ENCODE peak calls at places on chromosomes 12 and 14, in seven cellular contexts. One of them, this sample, is unnamed.

GRCh38 chr12:4664111-4664510 is 15.2 kb downstream of the NDUFA9 start:
- DNase-seq in activated CD4-positive, CD25-positive, alpha-beta regulatory T cell: no peak
- DNase-seq in SW 1271: peak; percentile 68
- DNase-seq in left cardiac atrium: no peak
- DNase-seq in adipocyte: peak; percentile 69
- DNase-seq in caudate nucleus: no peak
- DNase-seq in colonic mucosa: no peak
- DNase-seq in this sample: no peak

GRCh38 chr12:15774819-15775218 is 14.4 kb downstream of the EPS8 start:
- DNase-seq in left cardiac atrium: no peak
- DNase-seq in adipocyte: peak; percentile 87
- DNase-seq in SW 1271: no peak
- DNase-seq in colonic mucosa: no peak
- DNase-seq in caudate nucleus: no peak
- DNase-seq in activated CD4-positive, CD25-positive, alpha-beta regulatory T cell: no peak
- DNase-seq in this sample: no peak

GRCh38 chr12:121033625-121034349 is 5.3 kb downstream of the OASL start:
- DNase-seq in left cardiac atrium: no peak
- DNase-seq in SW 1271: peak; percentile 81
- DNase-seq in caudate nucleus: no peak
- DNase-seq in colonic mucosa: no peak
- DNase-seq in activated CD4-positive, CD25-positive, alpha-beta regulatory T cell: peak; percentile 21
- DNase-seq in adipocyte: peak; percentile 21
- DNase-seq in this sample: peak; percentile 26

GRCh38 chr12:3122841-3123678 is 45.9 kb downstream of the TSPAN9 start:
- DNase-seq in adipocyte: peak; percentile 82
- DNase-seq in caudate nucleus: no peak
- DNase-seq in colonic mucosa: no peak
- DNase-seq in SW 1271: no peak
- DNase-seq in left cardiac atrium: peak; percentile 82
- DNase-seq in activated CD4-positive, CD25-positive, alpha-beta regulatory T cell: no peak
- DNase-seq in this sample: no peak

GRCh38 chr14:95664046-95664445 is 22.2 kb upstream of the TCL1B start:
- DNase-seq in left cardiac atrium: no peak
- DNase-seq in SW 1271: no peak
- DNase-seq in adipocyte: no peak
- DNase-seq in colonic mucosa: no peak
- DNase-seq in activated CD4-positive, CD25-positive, alpha-beta regulatory T cell: no peak
- DNase-seq in caudate nucleus: no peak
- DNase-seq in this sample: no peak

GRCh38 chr12:54270345-54270744 is 9.6 kb downstream of the CBX5 start:
- DNase-seq in colonic mucosa: no peak
- DNase-seq in activated CD4-positive, CD25-positive, alpha-beta regulatory T cell: no peak
- DNase-seq in caudate nucleus: no peak
- DNase-seq in adipocyte: no peak
- DNase-seq in left cardiac atrium: no peak
- DNase-seq in SW 1271: no peak
- DNase-seq in this sample: no peak

GRCh38 chr12:123075591-123076171 is 75.2 kb downstream of the PITPNM2 start:
- DNase-seq in caudate nucleus: no peak
- DNase-seq in adipocyte: peak; percentile 81
- DNase-seq in left cardiac atrium: no peak
- DNase-seq in activated CD4-positive, CD25-positive, alpha-beta regulatory T cell: peak; percentile 48
- DNase-seq in SW 1271: no peak
- DNase-seq in colonic mucosa: peak; percentile 39
- DNase-seq in this sample: peak; percentile 48

GRCh38 chr12:116039081-116039480 is 238.4 kb downstream of the MED13L start:
- DNase-seq in SW 1271: no peak
- DNase-seq in caudate nucleus: no peak
- DNase-seq in colonic mucosa: no peak
- DNase-seq in adipocyte: no peak
- DNase-seq in activated CD4-positive, CD25-positive, alpha-beta regulatory T cell: no peak
- DNase-seq in left cardiac atrium: no peak
- DNase-seq in this sample: no peak

GRCh38 chr14:75205586-75205985 is 29.2 kb upstream of the TMED10 start:
- DNase-seq in left cardiac atrium: no peak
- DNase-seq in colonic mucosa: no peak
- DNase-seq in adipocyte: no peak
- DNase-seq in caudate nucleus: no peak
- DNase-seq in activated CD4-positive, CD25-positive, alpha-beta regulatory T cell: no peak
- DNase-seq in SW 1271: peak; percentile 34
- DNase-seq in this sample: no peak

GRCh38 chr12:5383961-5384360 is 47.9 kb upstream of the NTF3 start:
- DNase-seq in left cardiac atrium: no peak
- DNase-seq in colonic mucosa: no peak
- DNase-seq in caudate nucleus: no peak
- DNase-seq in activated CD4-positive, CD25-positive, alpha-beta regulatory T cell: no peak
- DNase-seq in adipocyte: no peak
- DNase-seq in SW 1271: no peak
- DNase-seq in this sample: no peak

GRCh38 chr12:124445121-124445718 is 122.2 kb downstream of the NCOR2 start:
- DNase-seq in SW 1271: no peak
- DNase-seq in activated CD4-positive, CD25-positive, alpha-beta regulatory T cell: no peak
- DNase-seq in caudate nucleus: no peak
- DNase-seq in adipocyte: no peak
- DNase-seq in left cardiac atrium: no peak
- DNase-seq in colonic mucosa: no peak
- DNase-seq in this sample: no peak

GRCh38 chr14:104421401-104421821 is 158.2 kb upstream of the C14orf180 start:
- DNase-seq in activated CD4-positive, CD25-positive, alpha-beta regulatory T cell: no peak
- DNase-seq in caudate nucleus: no peak
- DNase-seq in SW 1271: no peak
- DNase-seq in adipocyte: no peak
- DNase-seq in colonic mucosa: no peak
- DNase-seq in left cardiac atrium: no peak
- DNase-seq in this sample: no peak

This sample was measured in central memory CD8-positive, alpha-beta T cell.